ENCODE peak calls at places on chromosomes 7 and 10, in four cellular contexts. C is choroid plexus epithelial cell; T is GM20000; G is activated CD4-positive, alpha-beta T cell treated with anti-CD3 and anti-CD28 coated beads for 48 hours. R is an unnamed sample.

GRCh38 chr10:25017247-25017590 is 807 bp downstream of the THNSL1 start:
- DNase-seq in T (peak), G (peak), C (peak), R (peak)

GRCh38 chr7:137601642-137602041 is 245.1 kb downstream of the DGKI start:
- DNase-seq in C (no peak), T (no peak), G (no peak), R (no peak)

GRCh38 chr10:87702973-87703294 is 43.3 kb downstream of the PAPSS2 start:
- DNase-seq in T (no peak), C (no peak), G (no peak), R (no peak)

GRCh38 chr7:148340438-148340837 is 250.1 kb upstream of the C7orf33 start:
- DNase-seq in T (no peak), C (no peak), G (no peak), R (no peak)

GRCh38 chr7:68478326-68478725 is 1119.9 kb upstream of the AUTS2 start:
- DNase-seq in T (no peak), G (no peak), C (no peak), R (no peak)

GRCh38 chr7:95396136-95397032 is at the start of gene PON3:
- DNase-seq in C (no peak), T (peak), G (peak), R (no peak)

GRCh38 chr10:77635402-77636227 is 2.0 kb downstream of the KCNMA1 start:
- DNase-seq in T (no peak), C (no peak), G (no peak), R (no peak)

GRCh38 chr10:72244573-72245038 is 28.5 kb upstream of the ASCC1 start:
- DNase-seq in C (no peak), T (no peak), G (no peak), R (no peak)

GRCh38 chr10:62545667-62546066 is 171.5 kb downstream of the ZNF365 start:
- DNase-seq in C (peak), G (no peak), T (no peak), R (no peak)

GRCh38 chr10:101778151-101778780 is 2.4 kb upstream of the FGF8 start:
- DNase-seq in T (no peak), G (no peak), C (no peak), R (no peak)

GRCh38 chr7:50959560-50959959 is 176.9 kb upstream of the GRB10 start:
- DNase-seq in G (no peak), T (no peak), C (no peak), R (no peak)

GRCh38 chr7:7183061-7183832 is 903 bp downstream of the C1GALT1 start:
- DNase-seq in G (peak), T (peak), C (peak), R (peak)

GRCh38 chr10:132685921-132686680 is 99.8 kb downstream of the NKX6-2 start:
- DNase-seq in T (no peak), C (no peak), G (no peak), R (no peak)

GRCh38 chr10:106399112-106399511 is 765.4 kb downstream of the SORCS1 start:
- DNase-seq in T (no peak), G (no peak), C (no peak), R (no peak)

GRCh38 chr7:27243340-27244163 is 950 bp downstream of the EVX1 start:
- DNase-seq in T (peak), G (no peak), C (no peak), R (no peak)

GRCh38 chr7:6160191-6160623 is 112.2 kb downstream of the CYTH3 start:
- DNase-seq in T (no peak), C (peak), G (no peak), R (no peak)

GRCh38 chr10:51137741-51138529 is 63.6 kb downstream of the PRKG1 start:
- DNase-seq in G (no peak), T (no peak), C (peak), R (no peak)

GRCh38 chr10:89242840-89243586 is 8.6 kb downstream of the LIPA start:
- DNase-seq in G (no peak), T (no peak), C (peak), R (no peak)

GRCh38 chr7:46244752-46245151 is 323.7 kb upstream of the IGFBP3 start:
- DNase-seq in G (no peak), T (no peak), C (peak), R (no peak)

R was measured in GM12892.